ENCODE peak calls at places on chromosomes 4 and X, in eight cellular contexts. C, N, E, W, Q, T, Z and B are unnamed samples.
A peak's percentile ranks its signal among the peaks of the same experiment; 100 is the strongest.

GRCh38 chr4:123974419-123975105 is 578.0 kb downstream of the SPRY1 start:
- DNase-seq in C (no peak), N (no peak), E (no peak), W (no peak), Q (no peak), T (peak; percentile 26), Z (no peak), B (peak; percentile 54)

GRCh38 chr4:55947254-55947882 is 1.4 kb upstream of the CEP135 start:
- DNase-seq in C (no peak), N (no peak), E (no peak), W (no peak), Q (no peak), T (peak; percentile 6), Z (no peak), B (peak; percentile 31)

GRCh38 chr4:144647095-144647959 is 1.4 kb downstream of the HHIP start:
- DNase-seq in C (no peak), N (no peak), E (peak; percentile 54), W (no peak), Q (no peak), T (peak; percentile 68), Z (no peak), B (peak; percentile 43)

GRCh38 chrX:53481816-53482485 is 47.8 kb upstream of the HSD17B10 start:
- DNase-seq in C (peak; percentile 9), N (peak; percentile 65), E (peak; percentile 14), W (no peak), Q (peak; percentile 39), T (peak; percentile 57), Z (no peak), B (peak; percentile 79)

GRCh38 chr4:100311181-100311580 is 120.9 kb upstream of the DDIT4L start:
- DNase-seq in C (no peak), N (no peak), E (no peak), W (no peak), Q (no peak), T (no peak), Z (no peak), B (no peak)

GRCh38 chrX:40166582-40166981 is 68.8 kb upstream of the BCOR start:
- DNase-seq in C (no peak), N (no peak), E (no peak), W (no peak), Q (no peak), T (no peak), Z (no peak), B (peak; percentile 82)

GRCh38 chr4:125334936-125335335 is 20.2 kb downstream of the FAT4 start:
- DNase-seq in C (no peak), N (no peak), E (no peak), W (no peak), Q (no peak), T (no peak), Z (no peak), B (no peak)

GRCh38 chr4:123299212-123299651 is 97.4 kb upstream of the SPRY1 start:
- DNase-seq in C (no peak), N (no peak), E (no peak), W (no peak), Q (no peak), T (peak; percentile 76), Z (no peak), B (peak; percentile 96)

GRCh38 chr4:72295966-72296557 is 264.3 kb downstream of the NPFFR2 start:
- DNase-seq in C (no peak), N (no peak), E (peak; percentile 37), W (no peak), Q (no peak), T (peak; percentile 55), Z (no peak), B (peak; percentile 90)

GRCh38 chr4:6633091-6633906 is 7.2 kb upstream of the MRFAP1 start:
- DNase-seq in C (no peak), N (peak; percentile 55), E (no peak), W (no peak), Q (no peak), T (no peak), Z (no peak), B (peak; percentile 73)

GRCh38 chr4:161702287-161702686 is 461.5 kb downstream of the FSTL5 start:
- DNase-seq in C (no peak), N (no peak), E (no peak), W (no peak), Q (no peak), T (no peak), Z (no peak), B (no peak)

GRCh38 chr4:86403575-86403974 is 43.7 kb upstream of the MAPK10 start:
- DNase-seq in C (no peak), N (no peak), E (no peak), W (no peak), Q (no peak), T (no peak), Z (no peak), B (no peak)

GRCh38 chr4:98771959-98772619 is 113.7 kb upstream of the TSPAN5 start:
- DNase-seq in C (no peak), N (no peak), E (no peak), W (no peak), Q (no peak), T (no peak), Z (no peak), B (no peak)

GRCh38 chr4:154491731-154492249 is at the start of gene DCHS2:
- DNase-seq in C (no peak), N (no peak), E (peak; percentile 76), W (peak; percentile 28), Q (no peak), T (no peak), Z (no peak), B (peak; percentile 28)

DNA sequence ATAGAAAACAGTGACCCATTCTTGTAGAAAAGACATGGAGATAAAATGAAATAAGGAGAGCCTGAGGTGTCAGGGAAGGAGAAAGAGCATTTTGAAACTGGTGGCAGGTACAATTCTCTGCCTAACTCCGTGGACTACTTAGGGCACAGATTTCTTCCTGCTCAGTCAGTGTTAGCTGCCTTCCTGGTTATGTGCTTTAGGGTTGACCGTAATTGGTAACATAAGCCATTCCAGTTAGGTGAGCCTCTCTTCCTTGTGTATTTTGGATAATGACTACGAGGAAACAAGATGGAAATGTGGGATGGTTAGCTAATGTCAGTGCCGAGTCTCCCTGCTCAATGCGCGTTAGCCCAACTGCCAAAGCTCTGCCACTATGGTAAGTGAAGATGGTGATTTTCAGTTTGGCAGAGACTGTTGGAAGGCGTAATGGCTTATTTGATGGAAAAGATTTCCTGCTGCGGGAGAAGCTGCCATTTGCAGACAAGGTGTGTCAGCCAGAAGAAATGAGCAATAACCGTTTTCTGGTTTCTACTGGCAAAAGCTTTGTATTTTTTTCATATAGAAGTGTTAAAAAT is 174.1 kb downstream of the CBR4 start:
- DNase-seq in C (no peak), N (no peak), E (no peak), W (no peak), Q (no peak), T (no peak), Z (no peak), B (no peak)
- H3K27me3 ChIP-seq in C (peaks cover 20% of the 10 kb centered on the region), N (no peaks in the 10 kb centered on the region), E (peaks cover 21% of the 10 kb centered on the region), W (no peaks in the 10 kb centered on the region), Q (peaks cover 16% of the 10 kb centered on the region), T (no peaks in the 10 kb centered on the region), Z (peaks cover 13% of the 10 kb centered on the region), B (no peaks in the 10 kb centered on the region)

GRCh38 chrX:155889328-155889727 is 8.2 kb downstream of the VAMP7 start:
- DNase-seq in C (no peak), N (no peak), E (no peak), W (no peak), Q (no peak), T (no peak), Z (no peak), B (no peak)

GRCh38 chrX:155888139-155888538 is 7.0 kb downstream of the VAMP7 start:
- DNase-seq in C (no peak), N (no peak), E (no peak), W (no peak), Q (no peak), T (peak; percentile 82), Z (no peak), B (peak; percentile 64)

GRCh38 chrX:155899366-155899765 is 18.2 kb downstream of the VAMP7 start:
- DNase-seq in C (no peak), N (no peak), E (no peak), W (no peak), Q (no peak), T (no peak), Z (no peak), B (no peak)

GRCh38 chrX:155896512-155896911 is 15.4 kb downstream of the VAMP7 start:
- DNase-seq in C (no peak), N (no peak), E (no peak), W (no peak), Q (no peak), T (no peak), Z (no peak), B (no peak)

GRCh38 chrX:155893513-155893912 is 12.4 kb downstream of the VAMP7 start:
- DNase-seq in C (no peak), N (no peak), E (no peak), W (no peak), Q (no peak), T (no peak), Z (no peak), B (no peak)
- H3K9me3 ChIP-seq in C (no peaks in the 10 kb centered on the region), N (no peaks in the 10 kb centered on the region), E (no peaks in the 10 kb centered on the region), W (no peaks in the 10 kb centered on the region), Q (no peaks in the 10 kb centered on the region), T (no peaks in the 10 kb centered on the region), Z (no peaks in the 10 kb centered on the region), B (no peaks in the 10 kb centered on the region)

GRCh38 chr4:108172780-108173598 is 4.3 kb upstream of the LEF1 start:
- DNase-seq in C (peak; percentile 43), N (peak; percentile 70), E (peak; percentile 85), W (peak; percentile 28), Q (peak; percentile 76), T (peak; percentile 67), Z (no peak), B (peak; percentile 72)

GRCh38 chr4:108172231-108172779 is 3.6 kb upstream of the LEF1 start:
- DNase-seq in C (no peak), N (no peak), E (no peak), W (no peak), Q (no peak), T (peak; percentile 48), Z (no peak), B (no peak)

GRCh38 chr4:108173599-108174057 is 4.9 kb upstream of the LEF1 start:
- DNase-seq in C (no peak), N (no peak), E (no peak), W (no peak), Q (no peak), T (no peak), Z (no peak), B (no peak)

GRCh38 chr4:108170729-108171540 is 2.2 kb upstream of the LEF1 start:
- DNase-seq in C (no peak), N (no peak), E (peak; percentile 16), W (no peak), Q (no peak), T (no peak), Z (no peak), B (peak; percentile 12)

GRCh38 chr4:108171541-108172230 is 3.0 kb upstream of the LEF1 start:
- DNase-seq in C (no peak), N (no peak), E (no peak), W (no peak), Q (peak; percentile 87), T (peak; percentile 15), Z (no peak), B (peak; percentile 8)
- H3K27me3 ChIP-seq in C (no peaks in the 10 kb centered on the region), N (peaks cover 18% of the 10 kb centered on the region), E (no peaks in the 10 kb centered on the region), W (peaks cover 97% of the 10 kb centered on the region), Q (no peaks in the 10 kb centered on the region), T (peaks cover 40% of the 10 kb centered on the region), Z (peaks cover 97% of the 10 kb centered on the region), B (peaks cover 67% of the 10 kb centered on the region)

DNA sequence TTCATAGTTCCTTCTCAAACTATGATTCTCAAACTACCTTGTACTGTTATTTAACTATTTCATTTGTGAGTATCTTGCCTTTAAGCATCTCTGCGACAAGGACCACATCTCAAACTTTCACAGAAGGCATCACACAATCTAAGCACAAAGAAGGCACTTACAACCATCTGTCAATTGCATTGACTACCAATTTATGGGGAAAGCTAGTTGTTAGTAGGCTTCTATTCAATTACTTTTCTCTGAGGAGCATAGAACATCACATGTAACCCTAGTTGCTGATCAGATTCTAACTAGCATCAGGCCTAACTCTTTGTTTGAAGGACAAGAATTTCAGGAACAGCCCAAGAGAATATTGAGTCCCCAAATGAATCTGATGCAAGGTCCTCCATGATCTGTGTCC is 74.9 kb downstream of the GPC3 start:
- DNase-seq in C (no peak), N (no peak), E (no peak), W (no peak), Q (no peak), T (no peak), Z (no peak), B (no peak)
- H3K9me3 ChIP-seq in C (no peaks in the 10 kb centered on the region), N (no peaks in the 10 kb centered on the region), E (no peaks in the 10 kb centered on the region), W (no peaks in the 10 kb centered on the region), Q (no peaks in the 10 kb centered on the region), T (no peaks in the 10 kb centered on the region), Z (no peaks in the 10 kb centered on the region), B (no peaks in the 10 kb centered on the region)